ENCODE peak calls at places on chromosomes 2 and 18, in ten cellular contexts. P, E, W, S, Y, G, B, R, C and H are unnamed samples.

GRCh38 chr2:11419781-11420180 is 46.2 kb downstream of the E2F6 start:
- DNase-seq in B (no peak), R (no peak), G (no peak), W (peak), E (no peak), P (no peak), S (peak), C (no peak), Y (no peak), H (no peak)

GRCh38 chr18:13126966-13127598 is 91.5 kb upstream of the LDLRAD4 start:
- DNase-seq in W (no peak), S (no peak), G (no peak), B (no peak), E (no peak), Y (no peak), P (no peak), C (no peak), R (no peak), H (no peak)

GRCh38 chr2:157107877-157108276 is 149.6 kb upstream of the GALNT5 start:
- DNase-seq in Y (no peak), P (no peak), W (no peak), C (peak), E (no peak), B (no peak), G (no peak), R (no peak), S (no peak), H (no peak)

GRCh38 chr2:241177935-241178334 is 10.5 kb upstream of the ANO7 start:
- DNase-seq in C (no peak), E (no peak), W (no peak), P (no peak), B (no peak), G (no peak), R (no peak), S (no peak), Y (no peak), H (no peak)

GRCh38 chr2:148876589-148877402 is 1.8 kb downstream of the KIF5C start:
- DNase-seq in C (peak), R (peak), S (no peak), W (peak), P (peak), B (peak), E (no peak), G (no peak), Y (no peak), H (peak)

GRCh38 chr2:96538487-96539214 is 2.1 kb downstream of the ARID5A start:
- DNase-seq in Y (peak), W (peak), P (peak), B (no peak), E (no peak), R (peak), C (no peak), S (peak), G (peak), H (no peak)

GRCh38 chr2:70905443-70905842 is 30.3 kb upstream of the ATP6V1B1 start:
- DNase-seq in E (no peak), R (no peak), B (no peak), W (no peak), S (no peak), G (no peak), C (no peak), P (no peak), Y (no peak), H (no peak)

GRCh38 chr2:128626758-128627515 is 308.3 kb upstream of the HS6ST1 start:
- DNase-seq in Y (peak), W (no peak), S (no peak), E (no peak), B (no peak), C (no peak), G (no peak), P (no peak), R (peak), H (no peak)

GRCh38 chr2:160977854-160978253 is 182.4 kb upstream of the TANK start:
- DNase-seq in Y (no peak), B (no peak), W (no peak), E (no peak), G (no peak), P (no peak), C (no peak), R (no peak), S (no peak), H (no peak)

GRCh38 chr2:18630101-18630500 is 40.7 kb upstream of the NT5C1B start:
- DNase-seq in B (no peak), C (no peak), P (no peak), R (no peak), W (peak), G (no peak), S (peak), Y (no peak), E (no peak), H (no peak)

GRCh38 chr2:71943238-71944182 is 204.2 kb downstream of the CYP26B1 start:
- DNase-seq in S (peak), Y (no peak), C (no peak), B (no peak), R (peak), E (no peak), G (no peak), P (no peak), W (peak), H (no peak)

GRCh38 chr2:212539145-212539880 is 711 bp upstream of the ERBB4 start:
- DNase-seq in W (peak), P (peak), G (no peak), R (peak), S (peak), B (no peak), Y (peak), E (no peak), C (peak), H (peak)

GRCh38 chr2:204353823-204354222 is 191.5 kb upstream of the PARD3B start:
- DNase-seq in B (no peak), E (no peak), G (no peak), R (no peak), S (peak), W (peak), P (no peak), Y (no peak), C (no peak), H (no peak)

GRCh38 chr2:191250400-191250799 is 5.2 kb downstream of the MYO1B start:
- DNase-seq in G (no peak), E (no peak), S (no peak), P (no peak), R (no peak), W (no peak), Y (no peak), C (no peak), B (no peak), H (no peak)

GRCh38 chr2:221513251-221513650 is 58.9 kb downstream of the EPHA4 start:
- DNase-seq in C (no peak), R (no peak), W (no peak), P (no peak), G (no peak), E (no peak), S (no peak), Y (no peak), B (no peak), H (no peak)